ENCODE peak calls at places on chromosome 2, in nine cellular contexts. N, U, I, H, A, Y, F, X and D are unnamed samples.

GRCh38 chr2:114729025-114729424 is 286.6 kb downstream of the DPP10 start:
- DNase-seq in N (no peak), U (no peak), X (no peak), F (no peak), I (no peak), Y (peak), H (no peak), A (peak), D (no peak)

GRCh38 chr2:174553811-174554493 is 43.7 kb downstream of the WIPF1 start:
- DNase-seq in H (no peak), X (no peak), N (no peak), Y (no peak), F (no peak), A (no peak), I (no peak), U (no peak), D (peak)

GRCh38 chr2:3453196-3453845 is 66.0 kb downstream of the ADI1 start:
- DNase-seq in A (no peak), I (no peak), F (no peak), N (no peak), X (no peak), Y (no peak), U (no peak), H (no peak), D (no peak)

GRCh38 chr2:124810132-124810531 is 785.0 kb downstream of the CNTNAP5 start:
- DNase-seq in H (no peak), Y (peak), N (no peak), F (no peak), A (peak), I (no peak), X (no peak), U (no peak), D (no peak)

GRCh38 chr2:20488782-20489181 is 41.9 kb downstream of the RHOB start:
- DNase-seq in A (no peak), U (peak), X (no peak), Y (no peak), H (no peak), F (no peak), I (no peak), N (no peak), D (no peak)

GRCh38 chr2:19837235-19837766 is 64.5 kb downstream of the TTC32 start:
- DNase-seq in F (no peak), A (peak), Y (no peak), I (no peak), U (no peak), N (no peak), X (no peak), H (no peak), D (no peak)

GRCh38 chr2:120861576-120862191 is 126.0 kb downstream of the GLI2 start:
- DNase-seq in H (no peak), U (peak), N (no peak), X (peak), F (no peak), Y (peak), A (no peak), I (no peak), D (no peak)

GRCh38 chr2:129732630-129733026 is 246.8 kb upstream of the RAB6C start:
- DNase-seq in Y (no peak), A (no peak), F (no peak), X (no peak), I (no peak), U (no peak), N (no peak), H (no peak), D (no peak)

GRCh38 chr2:238066218-238066617 is 5.4 kb downstream of the SCLY start:
- DNase-seq in N (no peak), F (no peak), A (no peak), Y (no peak), H (no peak), X (no peak), U (no peak), I (no peak), D (no peak)

GRCh38 chr2:160576054-160576499 is 82.5 kb upstream of the RBMS1 start:
- DNase-seq in I (no peak), A (peak), N (no peak), X (no peak), Y (no peak), F (no peak), U (no peak), H (no peak), D (no peak)

DNA sequence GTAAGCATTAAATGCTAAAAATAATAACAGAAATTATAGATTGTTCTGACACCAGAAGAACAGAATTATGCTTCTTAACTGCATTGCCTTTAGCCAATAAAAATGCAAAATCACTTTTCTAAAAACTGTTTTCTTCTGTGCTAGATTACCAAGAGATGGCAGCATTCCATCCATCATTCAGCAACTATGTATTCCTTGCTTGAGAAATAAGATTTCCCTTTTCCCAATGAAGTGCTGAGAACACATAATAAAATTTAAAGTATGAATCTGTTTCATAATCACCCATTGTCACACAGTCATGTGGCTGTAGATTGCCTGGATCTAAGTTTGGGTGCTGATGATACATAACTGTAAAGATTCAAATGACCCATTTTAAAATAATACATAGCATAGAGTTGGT is 504.2 kb downstream of the TDRD15 start:
- DNase-seq in I (no peak), U (no peak), F (no peak), A (no peak), N (no peak), H (no peak), X (no peak), Y (no peak), D (no peak)
- TF ChIP-seq CTCF in I (no peak), U (no peak), F (no peak), A (no peak), N (no peak), H (no peak), X (peak), Y (no peak), D (no peak)

GRCh38 chr2:55781542-55781941 is 87.9 kb upstream of the PNPT1 start:
- DNase-seq in F (no peak), N (no peak), I (no peak), U (no peak), H (no peak), Y (no peak), X (no peak), A (no peak), D (no peak)
- TF ChIP-seq CTCF in F (no peak), N (no peak), I (no peak), U (peak), H (peak), Y (no peak), X (no peak), A (no peak), D (no peak)

GRCh38 chr2:101401906-101402305 is 14.6 kb upstream of the CREG2 start:
- DNase-seq in I (no peak), A (no peak), N (no peak), U (no peak), X (no peak), H (no peak), F (no peak), Y (no peak), D (no peak)
- TF ChIP-seq CTCF in I (no peak), A (no peak), N (peak), U (no peak), X (no peak), H (no peak), F (no peak), Y (peak), D (no peak)

DNA sequence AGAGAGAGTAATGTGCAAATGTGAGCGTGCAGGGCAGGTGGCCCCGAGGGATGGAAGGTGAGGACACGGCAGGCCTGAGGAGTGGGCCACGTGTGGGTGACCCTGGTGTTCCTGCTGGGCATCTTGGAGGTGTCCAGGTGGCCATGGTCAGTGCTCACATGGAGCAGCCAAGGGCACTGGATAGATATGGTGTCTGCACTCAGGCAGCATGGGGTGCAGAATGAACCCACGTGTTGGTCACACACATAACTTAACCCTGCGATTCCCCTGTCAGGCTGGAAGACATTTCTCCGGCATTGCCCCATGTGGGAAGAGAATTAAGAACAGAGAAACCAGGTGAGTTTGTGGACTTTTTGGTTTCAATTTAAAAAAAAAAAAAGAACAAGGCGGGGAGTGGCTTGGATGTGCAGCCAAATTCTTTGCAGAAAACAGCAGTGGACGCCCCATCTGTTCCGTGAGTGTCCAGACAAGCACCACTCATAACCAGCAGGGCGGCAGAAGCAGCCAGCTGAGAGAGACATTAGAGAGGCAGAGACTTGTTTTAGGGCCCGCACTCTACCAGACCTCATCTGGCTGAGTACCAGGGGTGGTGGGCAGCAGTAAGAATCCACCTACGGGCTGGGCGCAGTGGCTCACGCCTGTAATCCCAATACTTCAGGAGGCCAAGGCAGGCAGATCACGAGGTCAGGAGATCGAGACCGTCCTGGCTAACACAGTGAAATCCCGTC is 249.8 kb downstream of the ACKR3 start:
- DNase-seq in U (no peak), N (no peak), A (no peak), Y (no peak), X (no peak), F (no peak), H (no peak), I (no peak), D (no peak)
- TF ChIP-seq CTCF in U (no peak), N (no peak), A (peak), Y (no peak), X (no peak), F (no peak), H (no peak), I (no peak), D (no peak)

DNA sequence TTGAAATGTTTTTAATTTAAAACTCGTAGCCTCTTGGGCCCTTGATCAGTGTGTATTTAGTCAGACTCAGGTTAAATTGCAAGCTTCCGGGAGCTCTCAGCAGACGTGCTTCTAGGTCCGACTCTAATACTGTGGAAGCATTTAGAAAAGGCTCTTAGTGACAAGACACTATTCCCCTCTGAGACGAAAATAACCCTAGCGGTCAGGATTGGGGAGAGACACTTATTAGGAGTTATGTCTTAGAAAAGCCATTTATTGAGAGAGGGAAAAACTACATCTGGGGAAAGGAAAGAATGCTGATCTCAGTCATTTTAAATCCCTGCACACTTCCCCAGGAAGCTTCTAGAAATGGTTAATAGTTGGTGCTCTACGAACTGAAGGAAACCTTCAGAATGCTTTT is 110.5 kb upstream of the NCK2 start:
- DNase-seq in F (no peak), Y (no peak), A (no peak), H (no peak), I (no peak), U (no peak), X (no peak), N (no peak), D (no peak)
- TF ChIP-seq CTCF in F (no peak), Y (no peak), A (no peak), H (no peak), I (no peak), U (no peak), X (no peak), N (peak), D (no peak)